ENCODE peak calls at places on chromosome 20, in ten cellular contexts. One of them, this sample, is unnamed.

GRCh38 chr20:36493013-36493800 is 48.1 kb upstream of the MYL9 start:
- DNase-seq in BE2C: no peak
- DNase-seq in endodermal cell: peak
- DNase-seq in Caco-2: peak
- DNase-seq in Panc1: no peak
- DNase-seq in astrocyte of the spinal cord: no peak
- DNase-seq in fibroblast of lung: no peak
- DNase-seq in AG09309: no peak
- DNase-seq in dorsolateral prefrontal cortex: no peak
- DNase-seq in lower lobe of right lung: no peak
- DNase-seq in this sample: no peak

GRCh38 chr20:31475032-31475431 is at the start of the genes DEFB124 and REM1:
- DNase-seq in BE2C: peak
- DNase-seq in endodermal cell: peak
- DNase-seq in Caco-2: no peak
- DNase-seq in Panc1: no peak
- DNase-seq in astrocyte of the spinal cord: no peak
- DNase-seq in fibroblast of lung: no peak
- DNase-seq in AG09309: no peak
- DNase-seq in dorsolateral prefrontal cortex: no peak
- DNase-seq in lower lobe of right lung: peak
- DNase-seq in this sample: no peak

GRCh38 chr20:53608071-53608455 is 14.4 kb upstream of the ZNF217 start:
- DNase-seq in BE2C: no peak
- DNase-seq in endodermal cell: no peak
- DNase-seq in Caco-2: no peak
- DNase-seq in Panc1: no peak
- DNase-seq in astrocyte of the spinal cord: no peak
- DNase-seq in fibroblast of lung: no peak
- DNase-seq in AG09309: no peak
- DNase-seq in dorsolateral prefrontal cortex: no peak
- DNase-seq in lower lobe of right lung: no peak
- DNase-seq in this sample: no peak

GRCh38 chr20:8990770-8991169 is 78.1 kb upstream of the PLCB4 start:
- DNase-seq in BE2C: no peak
- DNase-seq in endodermal cell: no peak
- DNase-seq in Caco-2: no peak
- DNase-seq in Panc1: no peak
- DNase-seq in astrocyte of the spinal cord: no peak
- DNase-seq in fibroblast of lung: no peak
- DNase-seq in AG09309: no peak
- DNase-seq in dorsolateral prefrontal cortex: no peak
- DNase-seq in lower lobe of right lung: no peak
- DNase-seq in this sample: no peak

GRCh38 chr20:37270586-37271420 is 9.2 kb upstream of the GHRH start:
- DNase-seq in BE2C: no peak
- DNase-seq in endodermal cell: no peak
- DNase-seq in Caco-2: no peak
- DNase-seq in Panc1: no peak
- DNase-seq in astrocyte of the spinal cord: peak
- DNase-seq in fibroblast of lung: peak
- DNase-seq in AG09309: no peak
- DNase-seq in dorsolateral prefrontal cortex: no peak
- DNase-seq in lower lobe of right lung: no peak
- DNase-seq in this sample: no peak

GRCh38 chr20:8287328-8287727 is 155.3 kb downstream of the PLCB1 start:
- DNase-seq in BE2C: peak
- DNase-seq in endodermal cell: no peak
- DNase-seq in Caco-2: no peak
- DNase-seq in Panc1: no peak
- DNase-seq in astrocyte of the spinal cord: no peak
- DNase-seq in fibroblast of lung: no peak
- DNase-seq in AG09309: no peak
- DNase-seq in dorsolateral prefrontal cortex: no peak
- DNase-seq in lower lobe of right lung: no peak
- DNase-seq in this sample: no peak

GRCh38 chr20:53736122-53736756 is 142.6 kb upstream of the ZNF217 start:
- DNase-seq in BE2C: no peak
- DNase-seq in endodermal cell: no peak
- DNase-seq in Caco-2: peak
- DNase-seq in Panc1: no peak
- DNase-seq in astrocyte of the spinal cord: no peak
- DNase-seq in fibroblast of lung: no peak
- DNase-seq in AG09309: no peak
- DNase-seq in dorsolateral prefrontal cortex: no peak
- DNase-seq in lower lobe of right lung: no peak
- DNase-seq in this sample: no peak

GRCh38 chr20:4225778-4226177 is 210.4 kb upstream of the RNF24 start:
- DNase-seq in BE2C: no peak
- DNase-seq in endodermal cell: no peak
- DNase-seq in Caco-2: no peak
- DNase-seq in Panc1: no peak
- DNase-seq in astrocyte of the spinal cord: peak
- DNase-seq in fibroblast of lung: peak
- DNase-seq in AG09309: peak
- DNase-seq in dorsolateral prefrontal cortex: no peak
- DNase-seq in lower lobe of right lung: no peak
- DNase-seq in this sample: peak

GRCh38 chr20:3102575-3103368 is 18.2 kb upstream of the AVP start:
- DNase-seq in BE2C: no peak
- DNase-seq in endodermal cell: no peak
- DNase-seq in Caco-2: no peak
- DNase-seq in Panc1: no peak
- DNase-seq in astrocyte of the spinal cord: no peak
- DNase-seq in fibroblast of lung: no peak
- DNase-seq in AG09309: no peak
- DNase-seq in dorsolateral prefrontal cortex: no peak
- DNase-seq in lower lobe of right lung: no peak
- DNase-seq in this sample: no peak

GRCh38 chr20:3101251-3101650 is 16.7 kb upstream of the AVP start:
- DNase-seq in BE2C: no peak
- DNase-seq in endodermal cell: no peak
- DNase-seq in Caco-2: no peak
- DNase-seq in Panc1: no peak
- DNase-seq in astrocyte of the spinal cord: no peak
- DNase-seq in fibroblast of lung: no peak
- DNase-seq in AG09309: no peak
- DNase-seq in dorsolateral prefrontal cortex: no peak
- DNase-seq in lower lobe of right lung: no peak
- DNase-seq in this sample: no peak

GRCh38 chr20:3103369-3104032 is 19.0 kb upstream of the AVP start:
- DNase-seq in BE2C: no peak
- DNase-seq in endodermal cell: no peak
- DNase-seq in Caco-2: peak
- DNase-seq in Panc1: no peak
- DNase-seq in astrocyte of the spinal cord: no peak
- DNase-seq in fibroblast of lung: no peak
- DNase-seq in AG09309: no peak
- DNase-seq in dorsolateral prefrontal cortex: no peak
- DNase-seq in lower lobe of right lung: no peak
- DNase-seq in this sample: no peak

GRCh38 chr20:3100480-3100879 is 16.0 kb upstream of the AVP start:
- DNase-seq in BE2C: no peak
- DNase-seq in endodermal cell: no peak
- DNase-seq in Caco-2: no peak
- DNase-seq in Panc1: no peak
- DNase-seq in astrocyte of the spinal cord: no peak
- DNase-seq in fibroblast of lung: no peak
- DNase-seq in AG09309: no peak
- DNase-seq in dorsolateral prefrontal cortex: no peak
- DNase-seq in lower lobe of right lung: no peak
- DNase-seq in this sample: no peak

DNA sequence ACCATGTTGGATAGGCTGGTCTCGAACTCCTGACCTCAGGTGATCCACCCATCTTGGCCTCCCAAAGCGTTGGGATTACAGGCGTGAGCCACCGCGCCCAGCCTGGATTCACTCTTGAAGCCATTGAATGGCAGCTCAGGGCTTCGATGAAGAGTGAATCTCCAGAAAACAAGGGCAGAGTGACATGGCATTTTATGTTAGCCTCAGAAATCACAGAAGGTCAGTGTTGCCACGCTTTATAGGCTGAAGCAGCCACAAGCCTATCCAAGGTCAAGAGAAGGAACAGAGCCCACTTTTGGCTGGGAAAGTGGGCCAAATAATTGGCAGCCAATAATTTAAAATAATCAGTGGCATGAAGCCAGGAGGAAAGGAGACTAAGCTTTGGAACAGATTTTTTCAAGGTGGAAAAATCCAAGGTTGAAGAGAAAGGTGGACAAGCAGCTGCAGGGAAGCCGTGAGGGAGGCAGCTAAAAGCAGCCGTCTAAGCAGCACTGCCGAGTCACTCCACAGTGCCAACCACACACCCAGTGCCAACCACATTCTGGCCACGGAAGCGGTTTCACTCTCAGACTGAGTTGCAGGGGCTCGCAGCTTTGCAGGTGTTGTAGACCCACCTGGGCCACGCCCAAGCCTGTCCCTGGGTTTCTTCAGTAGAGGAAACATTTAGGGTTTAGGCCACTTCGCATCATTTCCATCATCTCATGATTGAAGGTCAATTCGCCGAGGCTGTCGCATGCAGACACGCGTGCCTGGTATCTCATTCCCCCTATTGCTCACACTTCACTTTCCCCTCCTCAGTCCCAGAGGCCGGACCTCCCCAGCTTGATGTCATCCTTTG is 17.4 kb upstream of the AVP start:
- DNase-seq in BE2C: no peak
- DNase-seq in endodermal cell: no peak
- DNase-seq in Caco-2: no peak
- DNase-seq in Panc1: no peak
- DNase-seq in astrocyte of the spinal cord: no peak
- DNase-seq in fibroblast of lung: no peak
- DNase-seq in AG09309: no peak
- DNase-seq in dorsolateral prefrontal cortex: peak
- DNase-seq in lower lobe of right lung: no peak
- DNase-seq in this sample: no peak
- H3K4me3 ChIP-seq in BE2C: no peak
- H3K4me3 ChIP-seq in endodermal cell: no peak
- H3K4me3 ChIP-seq in Caco-2: no peak
- H3K4me3 ChIP-seq in Panc1: no peak
- H3K4me3 ChIP-seq in astrocyte of the spinal cord: no peak
- H3K4me3 ChIP-seq in fibroblast of lung: no peak
- H3K4me3 ChIP-seq in AG09309: no peak
- H3K4me3 ChIP-seq in dorsolateral prefrontal cortex: no peak
- H3K4me3 ChIP-seq in lower lobe of right lung: no peak
- H3K4me3 ChIP-seq in this sample: no peak

GRCh38 chr20:34824026-34824860 is 1.2 kb downstream of the NCOA6 start:
- DNase-seq in BE2C: peak
- DNase-seq in endodermal cell: peak
- DNase-seq in Caco-2: peak
- DNase-seq in Panc1: peak
- DNase-seq in astrocyte of the spinal cord: peak
- DNase-seq in fibroblast of lung: peak
- DNase-seq in AG09309: no peak
- DNase-seq in dorsolateral prefrontal cortex: no peak
- DNase-seq in lower lobe of right lung: peak
- DNase-seq in this sample: peak

GRCh38 chr20:34825530-34826362 is at the start of gene NCOA6:
- DNase-seq in BE2C: peak
- DNase-seq in endodermal cell: peak
- DNase-seq in Caco-2: peak
- DNase-seq in Panc1: peak
- DNase-seq in astrocyte of the spinal cord: peak
- DNase-seq in fibroblast of lung: peak
- DNase-seq in AG09309: peak
- DNase-seq in dorsolateral prefrontal cortex: peak
- DNase-seq in lower lobe of right lung: peak
- DNase-seq in this sample: no peak

GRCh38 chr20:34820805-34821578 is 4.5 kb downstream of the NCOA6 start:
- DNase-seq in BE2C: no peak
- DNase-seq in endodermal cell: no peak
- DNase-seq in Caco-2: no peak
- DNase-seq in Panc1: no peak
- DNase-seq in astrocyte of the spinal cord: no peak
- DNase-seq in fibroblast of lung: no peak
- DNase-seq in AG09309: no peak
- DNase-seq in dorsolateral prefrontal cortex: no peak
- DNase-seq in lower lobe of right lung: no peak
- DNase-seq in this sample: no peak

GRCh38 chr20:34829191-34829590 is 3.7 kb upstream of the NCOA6 start:
- DNase-seq in BE2C: no peak
- DNase-seq in endodermal cell: no peak
- DNase-seq in Caco-2: no peak
- DNase-seq in Panc1: no peak
- DNase-seq in astrocyte of the spinal cord: no peak
- DNase-seq in fibroblast of lung: no peak
- DNase-seq in AG09309: no peak
- DNase-seq in dorsolateral prefrontal cortex: no peak
- DNase-seq in lower lobe of right lung: no peak
- DNase-seq in this sample: no peak

DNA sequence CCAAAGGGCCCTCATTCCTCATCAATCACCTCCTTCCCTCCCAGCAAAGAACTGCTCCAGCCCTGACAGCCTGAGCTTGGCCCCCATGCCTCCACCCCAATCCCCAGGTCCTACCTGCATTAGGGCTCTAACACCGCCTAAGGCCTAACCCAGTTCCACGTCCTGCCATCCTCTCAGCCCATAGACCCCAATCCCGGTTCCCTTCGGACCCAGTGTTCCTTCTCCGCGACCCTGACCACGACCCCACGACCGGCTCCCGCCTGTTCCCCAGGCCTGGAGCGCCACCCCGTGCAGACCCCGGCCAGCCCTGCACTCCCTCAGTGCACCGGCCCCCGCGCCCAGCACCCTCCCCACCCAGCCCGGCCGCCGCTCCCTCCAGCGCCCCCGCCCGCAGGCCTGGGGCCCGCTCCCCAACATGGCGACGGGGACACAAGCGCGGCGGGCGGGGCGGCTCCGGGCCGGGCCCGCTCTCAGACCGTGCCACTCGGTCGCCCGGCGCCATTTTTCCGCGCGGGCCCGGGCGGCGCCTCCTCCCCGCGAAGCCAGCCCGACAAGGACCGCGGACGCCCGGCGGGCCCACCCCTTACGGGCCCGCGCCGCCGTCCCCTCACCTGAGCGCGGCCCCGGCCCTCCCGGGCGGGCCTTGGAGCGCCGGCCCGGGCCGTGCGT is 456 bp downstream of the NCOA6 start:
- DNase-seq in BE2C: peak
- DNase-seq in endodermal cell: peak
- DNase-seq in Caco-2: peak
- DNase-seq in Panc1: no peak
- DNase-seq in astrocyte of the spinal cord: peak
- DNase-seq in fibroblast of lung: peak
- DNase-seq in AG09309: no peak
- DNase-seq in dorsolateral prefrontal cortex: peak
- DNase-seq in lower lobe of right lung: peak
- DNase-seq in this sample: no peak
- TF ChIP-seq CTCF in BE2C: no peak
- TF ChIP-seq CTCF in endodermal cell: peak
- TF ChIP-seq CTCF in Caco-2: no peak
- TF ChIP-seq CTCF in Panc1: no peak
- TF ChIP-seq CTCF in astrocyte of the spinal cord: no peak
- TF ChIP-seq CTCF in fibroblast of lung: no peak
- TF ChIP-seq CTCF in AG09309: no peak
- TF ChIP-seq CTCF in dorsolateral prefrontal cortex: peak
- TF ChIP-seq CTCF in lower lobe of right lung: no peak
- TF ChIP-seq CTCF in this sample: peak

GRCh38 chr20:57161478-57162194 is 104.8 kb downstream of the BMP7 start:
- DNase-seq in BE2C: no peak
- DNase-seq in endodermal cell: no peak
- DNase-seq in Caco-2: no peak
- DNase-seq in Panc1: no peak
- DNase-seq in astrocyte of the spinal cord: no peak
- DNase-seq in fibroblast of lung: no peak
- DNase-seq in AG09309: no peak
- DNase-seq in dorsolateral prefrontal cortex: no peak
- DNase-seq in lower lobe of right lung: no peak
- DNase-seq in this sample: no peak
- H3K4me3 ChIP-seq in BE2C: no peak
- H3K4me3 ChIP-seq in endodermal cell: no peak
- H3K4me3 ChIP-seq in Caco-2: no peak
- H3K4me3 ChIP-seq in Panc1: no peak
- H3K4me3 ChIP-seq in astrocyte of the spinal cord: no peak
- H3K4me3 ChIP-seq in fibroblast of lung: no peak
- H3K4me3 ChIP-seq in AG09309: no peak
- H3K4me3 ChIP-seq in dorsolateral prefrontal cortex: no peak
- H3K4me3 ChIP-seq in lower lobe of right lung: no peak
- H3K4me3 ChIP-seq in this sample: no peak

GRCh38 chr20:43096471-43096870 is 93.2 kb downstream of the PTPRT start:
- DNase-seq in BE2C: peak
- DNase-seq in endodermal cell: no peak
- DNase-seq in Caco-2: no peak
- DNase-seq in Panc1: no peak
- DNase-seq in astrocyte of the spinal cord: no peak
- DNase-seq in fibroblast of lung: no peak
- DNase-seq in AG09309: no peak
- DNase-seq in dorsolateral prefrontal cortex: peak
- DNase-seq in lower lobe of right lung: no peak
- DNase-seq in this sample: no peak

DNA sequence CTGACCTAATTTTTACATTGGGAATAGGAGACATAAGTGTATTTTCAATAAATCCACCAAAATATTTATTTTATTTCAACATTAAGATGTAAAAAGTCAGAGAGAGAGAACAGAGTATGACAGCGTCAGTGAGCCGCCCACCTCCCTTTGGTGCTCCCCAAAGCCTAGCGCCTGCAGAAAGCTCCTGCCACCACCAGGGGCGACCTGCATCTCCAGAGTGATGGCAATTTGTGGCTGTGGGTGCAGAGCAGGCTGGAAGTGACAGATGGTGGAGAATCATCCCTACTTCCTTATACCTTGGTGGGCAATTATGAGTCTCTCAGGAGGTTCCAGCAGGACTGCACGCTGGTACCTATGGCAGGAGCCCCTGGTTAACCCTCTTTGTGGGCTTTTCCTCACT is 87.3 kb downstream of the PTPRT start:
- DNase-seq in BE2C: no peak
- DNase-seq in endodermal cell: peak
- DNase-seq in Caco-2: peak
- DNase-seq in Panc1: no peak
- DNase-seq in astrocyte of the spinal cord: no peak
- DNase-seq in fibroblast of lung: no peak
- DNase-seq in AG09309: no peak
- DNase-seq in dorsolateral prefrontal cortex: no peak
- DNase-seq in lower lobe of right lung: no peak
- DNase-seq in this sample: no peak
- TF ChIP-seq CTCF in BE2C: peak
- TF ChIP-seq CTCF in endodermal cell: peak
- TF ChIP-seq CTCF in Caco-2: peak
- TF ChIP-seq CTCF in Panc1: peak
- TF ChIP-seq CTCF in astrocyte of the spinal cord: no peak
- TF ChIP-seq CTCF in fibroblast of lung: no peak
- TF ChIP-seq CTCF in AG09309: no peak
- TF ChIP-seq CTCF in dorsolateral prefrontal cortex: no peak
- TF ChIP-seq CTCF in lower lobe of right lung: no peak
- TF ChIP-seq CTCF in this sample: no peak